ENCODE peak calls at places on chromosomes 5 and 9, in nine cellular contexts. E, M, Q, L, D, X, N, H and K are unnamed samples.

GRCh38 chr5:108251350-108251749 is 130.5 kb downstream of the FBXL17 start:
- DNase-seq in E (no peak), M (no peak), Q (no peak), L (peak), D (no peak), X (no peak), N (no peak), H (peak), K (peak)

GRCh38 chr9:6686396-6686795 is 40.9 kb upstream of the GLDC start:
- DNase-seq in E (no peak), M (no peak), Q (no peak), L (peak), D (no peak), X (no peak), N (no peak), H (peak), K (no peak)

GRCh38 chr5:19891658-19892057 is 96.3 kb downstream of the CDH18 start:
- DNase-seq in E (no peak), M (no peak), Q (no peak), L (peak), D (no peak), X (no peak), N (no peak), H (peak), K (no peak)

GRCh38 chr9:71285191-71285656 is 163.8 kb upstream of the TRPM3 start:
- DNase-seq in E (no peak), M (no peak), Q (peak), L (peak), D (no peak), X (peak), N (no peak), H (peak), K (peak)

GRCh38 chr5:177309351-177310191 is 2.1 kb downstream of the MXD3 start:
- DNase-seq in E (peak), M (peak), Q (peak), L (peak), D (peak), X (peak), N (peak), H (peak), K (peak)

GRCh38 chr5:1009359-1010180 is 968 bp downstream of the NKD2 start:
- DNase-seq in E (peak), M (peak), Q (no peak), L (no peak), D (peak), X (peak), N (no peak), H (no peak), K (no peak)

GRCh38 chr9:127089639-127090081 is 32.8 kb downstream of the ANGPTL2 start:
- DNase-seq in E (no peak), M (no peak), Q (no peak), L (no peak), D (no peak), X (no peak), N (no peak), H (no peak), K (no peak)

GRCh38 chr5:86684222-86684621 is 66.5 kb downstream of the COX7C start:
- DNase-seq in E (no peak), M (no peak), Q (no peak), L (no peak), D (no peak), X (no peak), N (no peak), H (no peak), K (no peak)

GRCh38 chr5:115428676-115429075 is 115.9 kb downstream of the FEM1C start:
- DNase-seq in E (no peak), M (no peak), Q (no peak), L (no peak), D (no peak), X (no peak), N (no peak), H (no peak), K (no peak)

GRCh38 chr5:112210430-112211005 is 208.6 kb downstream of the EPB41L4A start:
- DNase-seq in E (no peak), M (no peak), Q (peak), L (peak), D (no peak), X (peak), N (peak), H (peak), K (no peak)

GRCh38 chr5:115549154-115549553 is 4.6 kb upstream of the FEM1C start:
- DNase-seq in E (no peak), M (no peak), Q (no peak), L (peak), D (no peak), X (peak), N (no peak), H (no peak), K (no peak)

GRCh38 chr9:87535817-87536539 is 38.3 kb downstream of the DAPK1 start:
- DNase-seq in E (no peak), M (no peak), Q (no peak), L (peak), D (no peak), X (no peak), N (no peak), H (no peak), K (no peak)

GRCh38 chr5:127351418-127351817 is 60.8 kb downstream of the MEGF10 start:
- DNase-seq in E (no peak), M (no peak), Q (no peak), L (no peak), D (no peak), X (no peak), N (no peak), H (no peak), K (peak)

GRCh38 chr5:102958481-102959011 is 161.4 kb downstream of the GIN1 start:
- DNase-seq in E (no peak), M (no peak), Q (no peak), L (peak), D (no peak), X (no peak), N (no peak), H (peak), K (peak)

GRCh38 chr9:8492679-8493078 is 693.1 kb upstream of the DMAC1 start:
- DNase-seq in E (no peak), M (no peak), Q (no peak), L (no peak), D (no peak), X (no peak), N (no peak), H (no peak), K (no peak)

GRCh38 chr9:132582276-132582785 is at the start of gene BARHL1:
- DNase-seq in E (no peak), M (peak), Q (no peak), L (no peak), D (no peak), X (no peak), N (no peak), H (no peak), K (no peak)

GRCh38 chr5:143561248-143561647 is 157.8 kb upstream of the NR3C1 start:
- DNase-seq in E (no peak), M (no peak), Q (no peak), L (no peak), D (no peak), X (no peak), N (peak), H (no peak), K (no peak)

GRCh38 chr9:99298660-99299059 is 76.6 kb downstream of the SEC61B start:
- DNase-seq in E (no peak), M (no peak), Q (no peak), L (no peak), D (no peak), X (no peak), N (no peak), H (no peak), K (no peak)

GRCh38 chr9:99296375-99296951 is 74.4 kb downstream of the SEC61B start:
- DNase-seq in E (peak), M (peak), Q (no peak), L (peak), D (no peak), X (peak), N (no peak), H (no peak), K (no peak)

GRCh38 chr9:99300103-99300439 is 78.0 kb downstream of the SEC61B start:
- DNase-seq in E (no peak), M (no peak), Q (no peak), L (no peak), D (no peak), X (no peak), N (no peak), H (no peak), K (no peak)

GRCh38 chr9:99300603-99301002 is 78.5 kb downstream of the SEC61B start:
- DNase-seq in E (no peak), M (no peak), Q (no peak), L (no peak), D (no peak), X (no peak), N (no peak), H (no peak), K (no peak)

GRCh38 chr9:99299214-99300102 is 77.4 kb downstream of the SEC61B start:
- DNase-seq in E (no peak), M (no peak), Q (no peak), L (peak), D (no peak), X (no peak), N (no peak), H (peak), K (peak)
- H3K4me3 ChIP-seq in E (no peak), M (no peak), Q (no peak), L (no peak), D (no peak), X (no peak), N (no peak), H (no peak), K (no peak)

GRCh38 chr5:35880166-35880565 is 23.5 kb downstream of the IL7R start:
- DNase-seq in E (no peak), M (no peak), Q (no peak), L (no peak), D (no peak), X (no peak), N (no peak), H (no peak), K (no peak)
- H3K4me3 ChIP-seq in E (no peak), M (no peak), Q (no peak), L (no peak), D (no peak), X (no peak), N (no peak), H (no peak), K (no peak)

GRCh38 chr9:136963341-136963740 is 11.3 kb downstream of the LCN12 start:
- DNase-seq in E (no peak), M (no peak), Q (no peak), L (no peak), D (no peak), X (no peak), N (no peak), H (no peak), K (no peak)

GRCh38 chr9:136963751-136964150 is 11.7 kb downstream of the LCN12 start:
- DNase-seq in E (no peak), M (no peak), Q (no peak), L (no peak), D (no peak), X (no peak), N (no peak), H (no peak), K (no peak)

GRCh38 chr9:136964833-136965422 is 12.4 kb upstream of the PTGDS start:
- DNase-seq in E (no peak), M (no peak), Q (no peak), L (no peak), D (no peak), X (no peak), N (no peak), H (no peak), K (no peak)

GRCh38 chr9:136964171-136964689 is 12.2 kb downstream of the LCN12 start:
- DNase-seq in E (no peak), M (no peak), Q (peak), L (no peak), D (no peak), X (no peak), N (peak), H (no peak), K (no peak)

GRCh38 chr9:136965771-136966484 is 11.4 kb upstream of the PTGDS start:
- DNase-seq in E (no peak), M (no peak), Q (peak), L (no peak), D (no peak), X (no peak), N (no peak), H (peak), K (no peak)
- H3K4me3 ChIP-seq in E (peak), M (no peak), Q (no peak), L (no peak), D (no peak), X (no peak), N (no peak), H (no peak), K (peak)

GRCh38 chr5:75341934-75342333 is 4.9 kb downstream of the HMGCR start:
- DNase-seq in E (no peak), M (no peak), Q (no peak), L (no peak), D (no peak), X (no peak), N (no peak), H (no peak), K (no peak)

GRCh38 chr5:75342836-75343235 is 5.8 kb downstream of the HMGCR start:
- DNase-seq in E (no peak), M (no peak), Q (no peak), L (no peak), D (no peak), X (no peak), N (no peak), H (no peak), K (no peak)

GRCh38 chr5:75338408-75338807 is 1.4 kb downstream of the HMGCR start:
- DNase-seq in E (no peak), M (no peak), Q (no peak), L (no peak), D (no peak), X (no peak), N (no peak), H (no peak), K (no peak)

GRCh38 chr5:75337366-75338021 is 474 bp downstream of the HMGCR start:
- DNase-seq in E (no peak), M (peak), Q (peak), L (no peak), D (no peak), X (peak), N (peak), H (peak), K (no peak)

GRCh38 chr5:75340714-75341478 is 3.9 kb downstream of the HMGCR start:
- DNase-seq in E (no peak), M (no peak), Q (no peak), L (no peak), D (no peak), X (no peak), N (no peak), H (peak), K (no peak)
- H3K4me3 ChIP-seq in E (no peak), M (no peak), Q (no peak), L (no peak), D (no peak), X (no peak), N (no peak), H (peak), K (no peak)